ENCODE peak calls at places on chromosomes 16 and 17, in ten cellular contexts. O is AG04450, S is neural crest cell, P is right atrium auricular region, V is lower leg skin, N is body of pancreas, K is HFF-Myc, R is testis, E is esophagus squamous epithelium, W is cardiac fibroblast. U is an unnamed sample.

GRCh38 chr16:65068151-65068740 is 53.6 kb downstream of the CDH11 start:
- DNase-seq in O (no peak), S (no peak), P (no peak), V (no peak), N (no peak), K (no peak), R (no peak), E (no peak), W (peak), U (peak)

GRCh38 chr17:27339836-27340550 is 46.1 kb downstream of the WSB1 start:
- DNase-seq in O (no peak), S (no peak), P (no peak), V (no peak), N (no peak), K (no peak), R (no peak), E (no peak), W (peak), U (peak)

GRCh38 chr17:63150994-63151464 is 185.0 kb downstream of the TANC2 start:
- DNase-seq in O (peak), S (peak), P (no peak), V (no peak), N (no peak), K (peak), R (no peak), E (no peak), W (no peak), U (no peak)

GRCh38 chr17:4406386-4406785 is 27.4 kb upstream of the SPNS3 start:
- DNase-seq in O (no peak), S (no peak), P (no peak), V (no peak), N (no peak), K (no peak), R (no peak), E (no peak), W (no peak), U (no peak)

GRCh38 chr16:53078765-53079484 is 24.1 kb downstream of the CHD9 start:
- DNase-seq in O (no peak), S (no peak), P (no peak), V (no peak), N (no peak), K (no peak), R (no peak), E (no peak), W (peak), U (no peak)

GRCh38 chr16:847681-848445 is 47.3 kb upstream of the GNG13 start:
- DNase-seq in O (no peak), S (no peak), P (no peak), V (no peak), N (no peak), K (no peak), R (no peak), E (no peak), W (no peak), U (no peak)

GRCh38 chr16:75279277-75279676 is 27.9 kb upstream of the BCAR1 start:
- DNase-seq in O (no peak), S (no peak), P (no peak), V (no peak), N (no peak), K (no peak), R (no peak), E (no peak), W (no peak), U (peak)

GRCh38 chr16:27689711-27690110 is 139.8 kb downstream of the KATNIP start:
- DNase-seq in O (no peak), S (no peak), P (no peak), V (peak), N (no peak), K (no peak), R (no peak), E (no peak), W (peak), U (no peak)

GRCh38 chr16:80023865-80024264 is 423.3 kb upstream of the MAF start:
- DNase-seq in O (no peak), S (no peak), P (no peak), V (no peak), N (no peak), K (no peak), R (peak), E (no peak), W (peak), U (peak)

GRCh38 chr16:66933776-66934137 is 445 bp downstream of the CIAO2B start:
- DNase-seq in O (no peak), S (no peak), P (no peak), V (no peak), N (no peak), K (no peak), R (no peak), E (no peak), W (peak), U (peak)

GRCh38 chr16:83404261-83404660 is 403.5 kb upstream of the HSBP1 start:
- DNase-seq in O (no peak), S (no peak), P (no peak), V (no peak), N (no peak), K (no peak), R (no peak), E (no peak), W (peak), U (no peak)

GRCh38 chr17:42347198-42347597 is 41.0 kb downstream of the STAT3 start:
- DNase-seq in O (peak), S (no peak), P (peak), V (no peak), N (peak), K (peak), R (no peak), E (no peak), W (peak), U (peak)

GRCh38 chr17:13601776-13602551 is at the start of gene HS3ST3A1:
- DNase-seq in O (peak), S (peak), P (no peak), V (no peak), N (no peak), K (peak), R (peak), E (no peak), W (peak), U (peak)

GRCh38 chr17:63290784-63291183 is 155.3 kb downstream of the CYB561 start:
- DNase-seq in O (no peak), S (no peak), P (no peak), V (no peak), N (no peak), K (no peak), R (no peak), E (no peak), W (no peak), U (no peak)

GRCh38 chr16:87853411-87854052 is 15.8 kb downstream of the SLC7A5 start:
- DNase-seq in O (peak), S (peak), P (peak), V (peak), N (peak), K (peak), R (peak), E (peak), W (peak), U (peak)

GRCh38 chr16:87854907-87855683 is 14.2 kb downstream of the SLC7A5 start:
- DNase-seq in O (no peak), S (no peak), P (no peak), V (no peak), N (no peak), K (no peak), R (no peak), E (no peak), W (no peak), U (no peak)

GRCh38 chr16:87856796-87857228 is 12.5 kb downstream of the SLC7A5 start:
- DNase-seq in O (no peak), S (no peak), P (no peak), V (no peak), N (no peak), K (no peak), R (no peak), E (no peak), W (peak), U (no peak)

GRCh38 chr16:87854053-87854906 is 15.0 kb downstream of the SLC7A5 start:
- DNase-seq in O (no peak), S (no peak), P (no peak), V (no peak), N (no peak), K (no peak), R (peak), E (no peak), W (peak), U (peak)

DNA sequence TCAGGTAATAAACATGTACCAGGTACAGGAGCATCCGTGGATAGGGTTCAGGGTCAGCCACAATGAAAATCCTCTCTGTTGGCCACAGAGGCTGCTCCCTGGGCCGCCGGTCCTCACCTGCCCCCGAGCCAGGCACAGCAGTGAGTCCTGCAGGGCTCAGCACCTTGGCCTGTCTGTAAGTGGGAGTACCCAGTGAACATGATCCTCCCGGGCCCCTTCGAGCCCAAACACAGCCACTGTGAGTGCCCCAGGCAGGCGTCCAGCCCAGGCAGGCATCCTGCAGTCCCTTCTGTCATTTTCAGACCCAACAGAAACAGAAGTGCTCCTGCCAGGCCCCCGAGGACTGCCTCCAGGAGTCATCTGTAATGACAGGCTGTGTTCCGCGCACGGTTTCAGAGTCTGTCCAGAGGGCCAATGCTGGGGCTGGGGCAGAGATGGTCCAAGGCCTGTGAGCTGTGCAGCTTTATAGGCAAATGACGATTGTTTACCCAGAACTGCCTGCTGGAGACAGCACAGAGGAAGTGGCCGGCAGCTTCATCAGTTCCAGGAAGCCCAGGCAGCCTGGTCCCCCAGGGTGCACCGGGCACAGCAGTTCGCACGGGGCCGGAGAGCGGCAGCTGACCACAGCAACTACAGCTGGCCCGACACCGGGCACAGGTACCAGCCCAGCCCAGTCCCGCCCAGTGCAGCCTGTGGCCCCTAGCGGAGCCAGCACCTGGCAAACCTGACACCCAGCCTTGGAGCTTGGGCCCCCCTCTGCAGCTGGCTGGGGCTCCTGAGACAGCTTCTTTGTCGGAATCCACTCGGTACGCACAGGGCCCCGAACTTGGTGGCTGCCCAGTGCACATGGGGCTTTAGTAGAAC is 13.2 kb downstream of the SLC7A5 start:
- DNase-seq in O (no peak), S (no peak), P (peak), V (peak), N (no peak), K (no peak), R (no peak), E (peak), W (peak), U (no peak)
- TF ChIP-seq CTCF in O (no peak), S (no peak), P (no peak), V (no peak), N (no peak), K (no peak), R (no peak), E (no peak), W (no peak), U (no peak)

DNA sequence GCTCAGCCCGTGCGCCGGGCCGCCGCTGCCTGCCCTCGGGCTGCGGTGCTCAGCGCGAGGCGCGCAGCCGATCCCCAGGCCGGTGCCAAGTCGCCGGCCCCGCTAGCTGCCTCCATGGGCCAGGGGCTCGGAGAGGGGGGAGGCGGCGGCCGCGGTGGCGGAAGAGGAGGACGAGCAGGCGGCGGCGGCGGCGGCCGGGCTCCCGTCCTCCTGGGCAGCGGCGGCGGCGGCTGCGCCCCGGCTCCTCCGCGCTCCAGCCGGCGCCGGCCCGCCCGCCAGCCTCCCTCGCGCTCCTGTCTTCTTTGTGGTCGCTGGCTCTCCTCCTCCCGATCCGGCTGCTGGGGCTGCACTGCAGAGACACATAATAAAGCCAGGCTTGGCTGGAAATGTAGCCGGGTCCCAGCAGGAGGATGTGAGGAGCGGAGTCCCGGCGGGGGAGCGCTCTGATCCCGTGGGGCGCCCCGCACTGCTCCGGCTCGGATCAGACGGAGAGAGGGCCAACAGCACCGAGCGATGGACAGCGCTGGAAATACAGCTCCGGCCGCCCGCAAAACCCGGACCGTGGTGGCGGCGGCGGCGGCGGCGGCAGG is 924 bp upstream of the ZNF423 start:
- DNase-seq in O (peak), S (peak), P (peak), V (peak), N (peak), K (peak), R (peak), E (no peak), W (peak), U (peak)
- TF ChIP-seq CTCF in O (peak), S (no peak), P (no peak), V (no peak), N (no peak), K (no peak), R (no peak), E (peak), W (peak), U (no peak)

DNA sequence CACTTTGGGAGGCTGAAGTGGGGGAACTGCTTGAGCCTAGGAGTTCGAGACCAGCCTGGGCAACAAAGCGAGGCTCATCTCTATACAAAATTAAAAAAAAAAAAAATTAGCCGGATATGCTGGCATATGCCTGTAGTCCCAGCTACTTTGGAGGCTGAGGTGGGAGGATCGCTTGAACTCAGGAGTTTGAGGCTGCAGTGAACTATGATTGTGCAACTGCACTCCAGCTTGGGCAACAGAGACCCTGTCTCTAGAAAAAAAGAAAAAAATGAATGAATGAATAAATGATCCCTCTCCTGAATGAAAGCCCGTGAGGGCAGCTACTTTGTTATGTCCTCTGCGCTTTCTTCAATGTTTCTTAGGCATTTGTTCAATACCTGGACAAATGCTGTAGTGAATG is 27.7 kb upstream of the DHX8 start:
- DNase-seq in O (no peak), S (no peak), P (no peak), V (no peak), N (no peak), K (no peak), R (no peak), E (no peak), W (no peak), U (no peak)
- TF ChIP-seq CTCF in O (no peak), S (no peak), P (no peak), V (no peak), N (no peak), K (no peak), R (no peak), E (no peak), W (no peak), U (no peak)

GRCh38 chr16:2962334-2963073 is 1.6 kb upstream of the KREMEN2 start:
- DNase-seq in O (no peak), S (no peak), P (no peak), V (peak), N (no peak), K (no peak), R (no peak), E (no peak), W (no peak), U (no peak)

GRCh38 chr16:2963074-2963610 is 933 bp upstream of the KREMEN2 start:
- DNase-seq in O (no peak), S (no peak), P (no peak), V (peak), N (no peak), K (no peak), R (no peak), E (no peak), W (no peak), U (no peak)

GRCh38 chr16:2966043-2966802 is 2.1 kb downstream of the KREMEN2 start:
- DNase-seq in O (no peak), S (no peak), P (no peak), V (no peak), N (no peak), K (no peak), R (no peak), E (no peak), W (no peak), U (no peak)

GRCh38 chr16:2963611-2964415 is at the start of gene KREMEN2:
- DNase-seq in O (no peak), S (peak), P (no peak), V (peak), N (no peak), K (no peak), R (no peak), E (no peak), W (no peak), U (peak)

DNA sequence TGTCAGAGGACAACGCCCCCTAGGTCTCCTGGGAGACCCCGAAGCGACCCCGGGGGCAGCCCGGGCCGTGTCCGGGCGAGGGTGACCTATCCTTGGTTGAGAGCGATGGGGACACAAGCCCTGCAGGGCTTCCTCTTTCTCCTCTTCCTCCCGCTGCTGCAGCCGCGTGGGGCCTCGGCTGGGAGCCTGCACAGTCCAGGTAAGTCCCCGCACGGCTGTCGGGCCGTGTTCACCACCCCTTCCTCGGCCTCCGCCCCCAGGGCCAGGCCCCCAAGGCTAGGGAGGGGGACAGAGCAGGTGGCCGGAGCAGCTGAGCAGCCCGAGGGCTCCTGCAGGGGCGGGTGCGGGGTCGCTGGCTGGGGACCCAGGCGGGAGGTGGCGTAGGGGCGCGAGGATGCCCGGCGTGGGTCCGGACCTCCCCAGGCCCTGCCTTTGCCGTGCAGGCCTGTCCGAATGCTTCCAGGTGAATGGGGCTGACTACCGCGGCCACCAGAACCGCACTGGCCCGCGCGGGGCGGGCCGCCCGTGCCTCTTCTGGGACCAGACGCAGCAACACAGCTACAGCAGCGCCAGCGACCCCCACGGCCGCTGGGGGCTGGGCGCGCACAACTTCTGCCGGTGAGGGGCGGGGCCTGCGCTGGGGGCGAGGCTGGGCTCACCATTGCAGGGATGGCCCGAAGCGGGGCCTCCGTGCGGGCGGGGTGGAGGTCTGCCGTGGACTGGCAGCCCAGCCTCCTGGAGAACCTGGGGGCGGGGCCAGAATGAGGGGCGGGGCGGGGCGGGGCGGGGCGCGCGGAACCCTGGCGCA is 545 bp downstream of the KREMEN2 start:
- DNase-seq in O (no peak), S (peak), P (no peak), V (peak), N (no peak), K (no peak), R (peak), E (no peak), W (no peak), U (peak)
- TF ChIP-seq CTCF in O (no peak), S (peak), P (no peak), V (no peak), N (no peak), K (no peak), R (no peak), E (no peak), W (no peak), U (no peak)

U was measured in MCF 10A.